ENCODE peak calls at places on chromosomes 7 and 10, in nine cellular contexts. F is mesendoderm, W is SHP77, N is dorsolateral prefrontal cortex, B is T-helper 22 cell, H is IMR-90, L is HuH-7.5, S is LHCN-M2, G is neural crest cell. X is an unnamed sample.

GRCh38 chr7:99579956-99580777 is 17.9 kb upstream of the TMEM225B start:
- DNase-seq in G (peak; percentile 79), L (no peak), F (peak; percentile 77), S (peak; percentile 41), W (peak; percentile 34), H (peak; percentile 23), N (peak; percentile 46), B (peak; percentile 13), X (peak; percentile 37)

GRCh38 chr7:110801502-110801901 is 289.4 kb upstream of the LRRN3 start:
- DNase-seq in H (no peak), W (no peak), G (no peak), L (no peak), F (no peak), S (no peak), N (no peak), B (no peak), X (no peak)

GRCh38 chr10:31751401-31752080 is 177.1 kb downstream of the ARHGAP12 start:
- DNase-seq in F (no peak), L (no peak), S (no peak), H (no peak), B (no peak), W (no peak), N (no peak), G (no peak), X (no peak)

GRCh38 chr7:72751978-72752377 is 76.0 kb downstream of the TYW1B start:
- DNase-seq in N (no peak), L (no peak), S (peak; percentile 7), B (no peak), H (no peak), F (peak; percentile 41), W (peak; percentile 1), G (peak; percentile 10), X (no peak)

GRCh38 chr7:26224359-26224758 is 22.8 kb downstream of the CBX3 start:
- DNase-seq in G (no peak), L (no peak), F (no peak), H (no peak), N (no peak), S (no peak), W (no peak), B (no peak), X (no peak)

GRCh38 chr7:45574521-45575500 is 643 bp downstream of the ADCY1 start:
- DNase-seq in S (peak; percentile 32), W (peak; percentile 79), L (peak; percentile 89), G (peak; percentile 46), N (no peak), H (peak; percentile 49), B (no peak), F (peak; percentile 78), X (no peak)

GRCh38 chr7:130294314-130294713 is 1.4 kb downstream of the CPA4 start:
- DNase-seq in N (no peak), L (no peak), G (no peak), B (no peak), S (peak; percentile 86), H (peak; percentile 74), W (no peak), F (no peak), X (no peak)

GRCh38 chr10:95661818-95662217 is 5.3 kb upstream of the ALDH18A1 start:
- DNase-seq in F (no peak), G (no peak), L (peak; percentile 42), S (no peak), N (no peak), W (peak; percentile 76), B (no peak), H (no peak), X (no peak)

GRCh38 chr10:49620841-49621378 is 7.1 kb downstream of the CHAT start:
- DNase-seq in S (no peak), G (no peak), W (no peak), H (no peak), L (no peak), B (no peak), F (no peak), N (peak; percentile 4), X (no peak)

GRCh38 chr10:17290226-17290625 is 62.2 kb downstream of the VIM start:
- DNase-seq in H (peak; percentile 8), N (no peak), W (peak; percentile 1), F (peak; percentile 55), G (no peak), B (no peak), S (peak; percentile 7), L (no peak), X (no peak)

GRCh38 chr7:27615420-27616185 is 47.1 kb downstream of the HIBADH start:
- DNase-seq in F (no peak), S (no peak), L (no peak), W (no peak), N (no peak), G (no peak), B (no peak), H (no peak), X (no peak)

GRCh38 chr7:12620371-12620770 is 49.9 kb downstream of the SCIN start:
- DNase-seq in S (peak; percentile 3), L (no peak), N (no peak), B (no peak), G (no peak), W (no peak), F (no peak), H (peak; percentile 62), X (no peak)

GRCh38 chr7:47826754-47827153 is 121.5 kb downstream of the PKD1L1 start:
- DNase-seq in N (no peak), W (no peak), L (no peak), H (peak; percentile 83), G (no peak), S (no peak), B (no peak), F (no peak), X (no peak)

GRCh38 chr10:27504897-27505457 is 873 bp downstream of the RAB18 start:
- DNase-seq in L (no peak), H (peak; percentile 59), G (no peak), F (peak; percentile 9), N (no peak), W (no peak), B (no peak), S (no peak), X (no peak)

GRCh38 chr7:37915438-37915837 is 1.2 kb downstream of the SFRP4 start:
- DNase-seq in H (no peak), W (peak; percentile 4), B (no peak), G (no peak), S (peak; percentile 25), F (no peak), L (no peak), N (no peak), X (no peak)

GRCh38 chr7:149869291-149869650 is 4.5 kb upstream of the ATP6V0E2 start:
- DNase-seq in N (no peak), F (no peak), B (no peak), W (no peak), H (no peak), G (no peak), L (no peak), S (no peak), X (no peak)

X was measured in amygdala.